ENCODE peak calls at places on chromosomes 13 and 19, in ten cellular contexts. P, U, B, X, Z, S, R, N, M and V are unnamed samples. For H3K36me3, the result is how much of the 10 kb centered on the place peaks cover.

GRCh38 chr13:23321534-23322241 is 111.8 kb downstream of the SACS start:
- DNase-seq in U (peak), B (no peak), R (no peak), P (peak), Z (peak), N (peak), X (peak), M (no peak), S (peak), V (peak)

GRCh38 chr19:28563964-28564914 is 648.7 kb downstream of the UQCRFS1 start:
- DNase-seq in S (no peak), M (no peak), R (no peak), N (no peak), Z (no peak), B (no peak), P (no peak), U (no peak), X (no peak), V (no peak)

GRCh38 chr19:734716-735115 is 16.2 kb upstream of the MISP start:
- DNase-seq in M (no peak), P (no peak), B (no peak), U (no peak), S (no peak), R (no peak), X (no peak), N (no peak), Z (no peak), V (no peak)

GRCh38 chr13:37657134-37657533 is 58.6 kb upstream of the POSTN start:
- DNase-seq in B (no peak), M (no peak), Z (no peak), X (no peak), P (peak), U (no peak), S (peak), N (no peak), R (no peak), V (no peak)

GRCh38 chr13:102877285-102877684 is 31.5 kb downstream of the ERCC5 start:
- DNase-seq in S (peak), P (peak), M (no peak), X (no peak), U (no peak), B (no peak), N (no peak), R (no peak), Z (no peak), V (peak)

GRCh38 chr19:58473775-58474174 is 2.4 kb upstream of the ZNF446 start:
- DNase-seq in U (no peak), M (no peak), P (no peak), B (no peak), N (no peak), R (no peak), X (no peak), Z (no peak), S (no peak), V (no peak)

GRCh38 chr19:1507763-1508506 is 4.9 kb downstream of the ADAMTSL5 start:
- DNase-seq in B (peak), Z (peak), M (peak), X (peak), P (peak), N (peak), S (peak), U (peak), R (peak), V (peak)

GRCh38 chr19:6738726-6739389 is 622 bp upstream of the TRIP10 start:
- DNase-seq in R (peak), P (peak), M (peak), X (peak), S (no peak), B (peak), U (no peak), Z (peak), N (peak), V (peak)

GRCh38 chr13:25232937-25233515 is 54.3 kb downstream of the MTMR6 start:
- DNase-seq in S (peak), Z (no peak), B (no peak), P (no peak), U (no peak), R (no peak), N (no peak), M (no peak), X (no peak), V (no peak)

GRCh38 chr13:40666058-40666904 is at the start of gene FOXO1:
- DNase-seq in N (peak), S (peak), P (peak), B (peak), R (peak), Z (peak), U (peak), X (peak), M (peak), V (peak)

GRCh38 chr19:16075430-16076153 is 703 bp upstream of the TPM4 start:
- DNase-seq in P (no peak), X (no peak), R (peak), B (no peak), Z (no peak), N (peak), M (no peak), U (peak), S (peak), V (no peak)

GRCh38 chr19:1050989-1051788 is 11.3 kb downstream of the ABCA7 start:
- DNase-seq in N (no peak), Z (no peak), S (no peak), B (no peak), P (no peak), U (no peak), M (no peak), X (no peak), R (no peak), V (no peak)

GRCh38 chr13:106464076-106464475 is 71.4 kb downstream of the EFNB2 start:
- DNase-seq in Z (no peak), B (no peak), P (peak), X (no peak), R (no peak), U (no peak), M (no peak), N (no peak), S (peak), V (no peak)

GRCh38 chr13:43431279-43431678 is 355.5 kb downstream of the ENOX1 start:
- DNase-seq in B (no peak), M (no peak), Z (no peak), N (no peak), P (no peak), R (no peak), S (no peak), U (no peak), X (no peak), V (no peak)

GRCh38 chr13:62093984-62094383 is 678.3 kb upstream of the PCDH20 start:
- DNase-seq in N (no peak), S (no peak), U (no peak), M (no peak), P (no peak), R (no peak), B (no peak), Z (no peak), X (no peak), V (no peak)

GRCh38 chr19:52789440-52789839 is 2.8 kb upstream of the ZNF600 start:
- DNase-seq in S (no peak), Z (no peak), P (no peak), B (no peak), R (no peak), N (no peak), X (no peak), M (no peak), U (no peak), V (no peak)

GRCh38 chr19:43780706-43781525 is at the start of gene KCNN4:
- DNase-seq in M (no peak), S (no peak), R (peak), B (peak), N (no peak), P (peak), Z (no peak), U (peak), X (no peak), V (no peak)

GRCh38 chr13:110125613-110126272 is 181.2 kb downstream of the COL4A1 start:
- DNase-seq in M (peak), P (no peak), Z (no peak), U (no peak), S (no peak), B (no peak), R (no peak), X (no peak), N (no peak), V (no peak)

GRCh38 chr13:110258876-110259631 is 47.9 kb downstream of the COL4A1 start:
- DNase-seq in U (no peak), P (peak), X (no peak), S (no peak), Z (no peak), R (no peak), B (no peak), M (no peak), N (peak), V (no peak)

GRCh38 chr13:36242761-36243160 is 28.4 kb upstream of the SOHLH2 start:
- DNase-seq in X (no peak), S (no peak), R (no peak), B (no peak), Z (no peak), U (no peak), P (no peak), M (no peak), N (no peak), V (no peak)

GRCh38 chr19:7985481-7985911 is 19.9 kb downstream of the ELAVL1 start:
- DNase-seq in U (no peak), B (no peak), R (no peak), S (no peak), Z (no peak), M (no peak), P (no peak), N (no peak), X (no peak), V (no peak)

GRCh38 chr13:28540612-28541011 is 45.7 kb upstream of the FLT1 start:
- DNase-seq in Z (no peak), N (no peak), R (no peak), U (no peak), M (no peak), B (no peak), P (no peak), S (peak), X (no peak), V (no peak)

GRCh38 chr13:46830405-46831005 is 33.5 kb upstream of the ESD start:
- DNase-seq in M (no peak), U (no peak), P (no peak), N (no peak), B (no peak), Z (no peak), R (no peak), X (no peak), S (no peak), V (no peak)

GRCh38 chr13:46831588-46832194 is 34.7 kb upstream of the ESD start:
- DNase-seq in M (peak), N (peak), Z (no peak), B (no peak), P (peak), X (peak), S (peak), U (no peak), R (no peak), V (no peak)

GRCh38 chr19:32830231-32831014 is 39.1 kb downstream of the SLC7A9 start:
- DNase-seq in X (no peak), R (no peak), Z (no peak), M (no peak), B (no peak), U (no peak), N (no peak), P (peak), S (peak), V (no peak)

GRCh38 chr19:50266896-50267295 is 62.3 kb downstream of the KCNC3 start:
- DNase-seq in R (no peak), M (no peak), B (peak), U (no peak), S (no peak), P (no peak), Z (no peak), X (no peak), N (no peak), V (no peak)

GRCh38 chr13:36357692-36358091 is 11.5 kb upstream of the SPART start:
- DNase-seq in Z (peak), N (peak), X (no peak), S (peak), B (no peak), U (no peak), M (no peak), R (no peak), P (peak), V (peak)

GRCh38 chr19:49453757-49454248 is 778 bp downstream of the ALDH16A1 start:
- DNase-seq in P (no peak), U (no peak), X (no peak), B (no peak), R (no peak), Z (no peak), M (no peak), N (no peak), S (peak), V (no peak)

GRCh38 chr19:14473915-14474578 is 1.1 kb downstream of the PTGER1 start:
- DNase-seq in B (peak), Z (no peak), U (no peak), P (no peak), N (no peak), M (no peak), X (no peak), R (no peak), S (peak), V (no peak)

GRCh38 chr19:34479396-34479795 is 2.2 kb upstream of the WTIP start:
- DNase-seq in N (peak), S (no peak), Z (no peak), P (no peak), M (no peak), X (no peak), B (no peak), U (no peak), R (no peak), V (no peak)
- H3K27ac ChIP-seq in N (no peak), S (no peak), Z (no peak), P (no peak), M (no peak), X (no peak), B (no peak), U (no peak), R (no peak), V (no peak)

DNA sequence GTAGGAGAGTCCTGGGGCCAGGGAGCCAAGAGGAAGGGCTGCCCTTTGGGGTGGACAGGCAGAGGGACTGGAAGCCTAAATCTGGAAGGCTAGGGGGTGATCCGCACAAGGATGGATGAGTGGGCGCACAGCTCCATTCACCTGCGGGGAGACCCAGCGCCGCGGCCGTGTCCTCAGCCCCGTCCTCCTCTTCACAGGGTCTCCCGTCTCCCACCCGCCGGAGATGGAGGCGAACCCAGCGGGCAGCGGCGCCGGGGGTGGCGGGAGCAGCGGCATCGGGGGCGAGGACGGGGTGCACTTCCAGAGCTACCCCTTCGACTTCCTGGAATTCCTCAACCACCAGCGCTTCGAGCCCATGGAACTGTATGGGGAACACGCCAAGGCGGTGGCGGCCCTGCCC is 7.9 kb downstream of the ZNF865 start:
- DNase-seq in U (no peak), Z (no peak), X (no peak), B (no peak), N (no peak), P (no peak), S (no peak), M (no peak), R (peak), V (no peak)
- H3K36me3 ChIP-seq in U (half or more), Z (half or more), X (under half), B (half or more), N (half or more), P (under half), S (under half), M (under half), R (under half), V (half or more)

GRCh38 chr13:30111810-30112209 is 195.5 kb downstream of the KATNAL1 start:
- DNase-seq in U (no peak), B (no peak), S (no peak), P (no peak), M (no peak), N (no peak), R (no peak), X (no peak), Z (no peak), V (no peak)
- TF ChIP-seq CTCF in U (no peak), B (no peak), S (peak), P (peak), M (no peak), N (no peak), R (no peak), X (no peak), Z (no peak), V (no peak)

GRCh38 chr13:50116430-50116973 is 101.3 kb downstream of the KCNRG start:
- DNase-seq in Z (no peak), B (no peak), U (no peak), R (no peak), S (no peak), X (no peak), N (no peak), M (no peak), P (no peak), V (no peak)
- H3K27ac ChIP-seq in Z (no peak), B (no peak), U (peak), R (peak), S (no peak), X (no peak), N (no peak), M (no peak), P (no peak), V (no peak)

GRCh38 chr13:113309481-113309880 is 12.4 kb downstream of the LAMP1 start:
- DNase-seq in B (no peak), Z (no peak), R (no peak), P (no peak), N (no peak), U (no peak), X (no peak), M (no peak), S (no peak), V (no peak)
- H3K36me3 ChIP-seq in B (half or more), Z (half or more), R (under half), P (under half), N (under half), U (half or more), X (under half), M (under half), S (under half), V (half or more)

GRCh38 chr19:51688665-51689571 is 4.2 kb upstream of the SPACA6 start:
- DNase-seq in R (peak), X (peak), S (peak), N (peak), U (peak), Z (peak), M (peak), P (peak), B (peak), V (peak)
- TF ChIP-seq CTCF in R (peak), X (no peak), S (no peak), N (no peak), U (no peak), Z (peak), M (no peak), P (no peak), B (no peak), V (no peak)

GRCh38 chr19:56619131-56619530 is 23.8 kb upstream of the SMIM17 start:
- DNase-seq in P (no peak), U (no peak), X (no peak), R (no peak), N (no peak), Z (no peak), M (no peak), B (no peak), S (no peak), V (no peak)
- H3K27ac ChIP-seq in P (no peak), U (no peak), X (no peak), R (no peak), N (no peak), Z (no peak), M (no peak), B (no peak), S (no peak), V (no peak)